ENCODE peak calls at places on chromosome 22, in eight cellular contexts. F is effector CD4-positive, alpha-beta T cell; K is fibroblast of lung; J is kidney; B is ovary; X is hepatic stellate cell; A is stimulated activated CD8-positive, alpha-beta memory T cell treated with anti-CD3 and anti-CD28 coated beads, Interleukin-2, amount 100 ng/mL, for 48 hours; L is neural crest cell. O is an unnamed sample.

GRCh38 chr22:40156001-40156516 is 21.7 kb upstream of the TNRC6B start:
- DNase-seq in B (no peak), J (no peak), X (peak), L (no peak), K (peak), A (no peak), F (no peak), O (no peak)

GRCh38 chr22:49521787-49522224 is 305.9 kb downstream of the BRD1 start:
- DNase-seq in A (no peak), J (peak), F (no peak), K (no peak), L (no peak), B (no peak), X (no peak), O (no peak)

GRCh38 chr22:38572065-38572464 is 2.1 kb upstream of the DMC1 start:
- DNase-seq in K (peak), L (peak), F (peak), J (no peak), B (no peak), A (no peak), X (peak), O (no peak)

GRCh38 chr22:28882545-28882877 is 861 bp upstream of the ZNRF3 start:
- DNase-seq in B (no peak), K (peak), F (peak), L (no peak), J (no peak), A (no peak), X (peak), O (peak)

GRCh38 chr22:37230673-37231405 is 13.2 kb downstream of the RAC2 start:
- DNase-seq in B (no peak), A (peak), F (peak), L (no peak), K (peak), X (no peak), J (no peak), O (no peak)

GRCh38 chr22:19887251-19887985 is 32.7 kb upstream of the GNB1L start:
- DNase-seq in F (no peak), J (peak), L (no peak), A (no peak), K (no peak), B (no peak), X (no peak), O (peak)

GRCh38 chr22:36734171-36735058 is 30.9 kb upstream of the CACNG2 start:
- DNase-seq in X (peak), A (no peak), J (no peak), F (no peak), K (peak), B (no peak), L (no peak), O (no peak)

GRCh38 chr22:33921576-33922181 is 1.4 kb upstream of the LARGE1 start:
- DNase-seq in A (no peak), J (peak), X (peak), B (peak), L (peak), F (no peak), K (peak), O (peak)

GRCh38 chr22:19125011-19125410 is 2.8 kb upstream of the DGCR2 start:
- DNase-seq in F (no peak), L (no peak), X (no peak), B (no peak), K (no peak), A (no peak), J (peak), O (no peak)

GRCh38 chr22:50398698-50399648 is 55.8 kb downstream of the PPP6R2 start:
- DNase-seq in X (no peak), K (no peak), B (no peak), F (no peak), J (no peak), L (no peak), A (no peak), O (peak)

GRCh38 chr22:49956914-49957825 is 3.4 kb upstream of the PIM3 start:
- DNase-seq in B (no peak), X (no peak), F (no peak), A (no peak), K (no peak), L (no peak), J (peak), O (no peak)

GRCh38 chr22:36237462-36238347 is 1.6 kb downstream of the APOL2 start:
- DNase-seq in K (no peak), J (no peak), A (no peak), X (no peak), F (no peak), B (peak), L (no peak), O (no peak)

GRCh38 chr22:50694099-50694498 is 21.5 kb downstream of the SHANK3 start:
- DNase-seq in K (no peak), X (no peak), F (no peak), B (no peak), L (no peak), J (no peak), A (no peak), O (no peak)

GRCh38 chr22:37202706-37203105 is 9.6 kb downstream of the SSTR3 start:
- DNase-seq in L (no peak), K (no peak), X (no peak), A (no peak), B (peak), F (no peak), J (peak), O (no peak)

GRCh38 chr22:21599053-21599893 is 30.5 kb downstream of the YDJC start:
- DNase-seq in A (no peak), F (no peak), L (no peak), X (no peak), B (no peak), K (no peak), J (no peak), O (no peak)

GRCh38 chr22:48105254-48105653 is 1342.8 kb downstream of the TBC1D22A start:
- DNase-seq in J (no peak), A (no peak), K (no peak), F (no peak), L (no peak), X (no peak), B (no peak), O (no peak)

GRCh38 chr22:41078975-41079374 is 13.4 kb upstream of the EP300 start:
- DNase-seq in F (no peak), B (no peak), J (no peak), A (no peak), X (no peak), L (no peak), K (no peak), O (no peak)

GRCh38 chr22:19902245-19902699 is 39.3 kb upstream of the COMT start:
- DNase-seq in B (no peak), F (no peak), K (no peak), X (no peak), A (no peak), J (peak), L (no peak), O (no peak)

GRCh38 chr22:42562282-42562681 is 8.5 kb downstream of the SERHL2 start:
- DNase-seq in X (no peak), B (peak), L (no peak), K (no peak), A (no peak), J (no peak), F (no peak), O (no peak)

GRCh38 chr22:21876486-21877176 is 9.2 kb upstream of the MAPK1 start:
- DNase-seq in X (peak), L (no peak), K (peak), F (no peak), A (no peak), B (no peak), J (no peak), O (no peak)

GRCh38 chr22:48624401-48624800 is 1203.3 kb downstream of the BRD1 start:
- DNase-seq in K (no peak), J (no peak), F (no peak), L (no peak), B (no peak), X (no peak), A (no peak), O (no peak)

GRCh38 chr22:19149047-19149883 is 827 bp downstream of the GSC2 start:
- DNase-seq in X (no peak), L (no peak), B (no peak), A (no peak), J (no peak), K (peak), F (no peak), O (no peak)

GRCh38 chr22:37982151-37982838 is 2.1 kb downstream of the SOX10 start:
- DNase-seq in F (no peak), K (no peak), A (no peak), X (no peak), L (no peak), J (no peak), B (no peak), O (no peak)

GRCh38 chr22:44801476-44801875 is 49.1 kb downstream of the ARHGAP8 start:
- DNase-seq in X (no peak), L (no peak), A (no peak), B (no peak), F (no peak), J (peak), K (no peak), O (no peak)

GRCh38 chr22:24494535-24495364 is at the start of gene UPB1:
- DNase-seq in F (no peak), K (no peak), X (no peak), A (no peak), L (no peak), B (no peak), J (peak), O (no peak)

GRCh38 chr22:29520851-29521250 is 32.7 kb downstream of the THOC5 start:
- DNase-seq in L (no peak), J (no peak), K (peak), B (no peak), X (peak), F (no peak), A (no peak), O (no peak)

O was measured in heart left ventricle.